ENCODE peak calls at places on chromosomes 11 and 22, in ten cellular contexts. Q, B, Y, R, F, Z, W, N, T and C are unnamed samples.
A peak's percentile ranks its signal among the peaks of the same experiment; 100 is the strongest.

GRCh38 chr11:121649798-121650197 is 197.0 kb upstream of the SORL1-AS1 start:
- DNase-seq in T (no peak), Q (no peak), Z (no peak), W (no peak), B (no peak), N (no peak), Y (peak; percentile 50), R (no peak), F (no peak), C (no peak)

GRCh38 chr11:45794169-45794568 is 10.8 kb upstream of the SLC35C1 start:
- DNase-seq in Y (peak; percentile 40), N (no peak), B (no peak), R (no peak), W (no peak), T (no peak), Q (no peak), Z (no peak), F (no peak), C (no peak)

GRCh38 chr11:7691759-7692334 is 14.4 kb downstream of the OVCH2 start:
- DNase-seq in B (no peak), Z (no peak), F (no peak), N (no peak), W (peak; percentile 56), T (no peak), R (no peak), Y (no peak), Q (no peak), C (no peak)

GRCh38 chr11:118841469-118842222 is 42.0 kb upstream of the CXCR5 start:
- DNase-seq in F (no peak), B (no peak), N (no peak), W (no peak), T (no peak), Y (no peak), Q (no peak), Z (peak; percentile 36), R (peak; percentile 17), C (no peak)

GRCh38 chr11:83464181-83464580 is 178.0 kb upstream of the CCDC90B start:
- DNase-seq in W (no peak), B (no peak), R (no peak), T (no peak), N (peak; percentile 89), F (no peak), Q (no peak), Z (no peak), Y (peak; percentile 78), C (no peak)

GRCh38 chr11:19367051-19367709 is 126.4 kb upstream of the E2F8 start:
- DNase-seq in B (no peak), Z (no peak), F (no peak), Y (no peak), T (no peak), N (no peak), R (no peak), Q (no peak), W (no peak), C (no peak)

GRCh38 chr11:73856001-73856663 is 20.5 kb downstream of the COA4 start:
- DNase-seq in W (no peak), Z (no peak), Q (no peak), Y (peak; percentile 74), F (peak; percentile 76), N (no peak), R (no peak), T (no peak), B (no peak), C (peak; percentile 85)

GRCh38 chr11:94588366-94588952 is 21.3 kb downstream of the PIWIL4 start:
- DNase-seq in T (no peak), Z (no peak), N (no peak), R (no peak), Y (peak; percentile 69), W (no peak), B (no peak), Q (peak; percentile 13), F (no peak), C (no peak)

GRCh38 chr11:44178381-44178780 is 82.9 kb downstream of the EXT2 start:
- DNase-seq in F (no peak), W (peak; percentile 49), Q (peak; percentile 34), R (no peak), N (no peak), T (no peak), Z (no peak), B (no peak), Y (peak; percentile 14), C (no peak)

GRCh38 chr11:80477178-80477577 is 1036.3 kb upstream of the TENM4 start:
- DNase-seq in F (no peak), Y (no peak), N (no peak), Q (no peak), B (no peak), Z (no peak), W (no peak), R (no peak), T (no peak), C (no peak)

GRCh38 chr11:72409458-72409857 is 24.9 kb downstream of the CLPB start:
- DNase-seq in R (no peak), F (no peak), Y (no peak), Z (no peak), B (no peak), T (no peak), Q (no peak), N (no peak), W (no peak), C (no peak)

GRCh38 chr11:1163911-1164735 is 6.4 kb downstream of the MUC5AC start:
- DNase-seq in Z (no peak), N (no peak), T (no peak), W (no peak), R (no peak), Q (no peak), B (no peak), F (no peak), Y (no peak), C (no peak)

GRCh38 chr11:74004694-74005615 is 3.9 kb downstream of the UCP3 start:
- DNase-seq in Z (peak; percentile 81), Y (no peak), F (no peak), W (no peak), T (no peak), B (no peak), Q (no peak), R (peak; percentile 59), N (no peak), C (no peak)

GRCh38 chr11:4095509-4096230 is 1.1 kb downstream of the RRM1 start:
- DNase-seq in Y (peak; percentile 70), T (peak; percentile 18), Z (no peak), F (no peak), R (no peak), W (peak; percentile 63), B (no peak), Q (peak; percentile 28), N (no peak), C (no peak)

GRCh38 chr11:68379216-68379615 is 66.8 kb downstream of the LRP5 start:
- DNase-seq in B (no peak), N (no peak), T (no peak), R (no peak), Y (no peak), W (peak; percentile 25), Z (no peak), F (no peak), Q (no peak), C (no peak)

GRCh38 chr11:83628622-83629347 is 342.6 kb upstream of the CCDC90B start:
- DNase-seq in B (no peak), Q (no peak), Y (peak; percentile 95), R (no peak), T (no peak), N (peak; percentile 58), Z (no peak), W (no peak), F (no peak), C (no peak)

GRCh38 chr11:45563801-45564200 is 101.6 kb downstream of the CHST1 start:
- DNase-seq in F (no peak), Q (no peak), W (peak; percentile 79), B (no peak), R (no peak), Y (no peak), Z (no peak), T (no peak), N (no peak), C (no peak)

GRCh38 chr22:39622881-39623367 is 52.4 kb downstream of the CACNA1I start:
- DNase-seq in R (peak; percentile 81), F (peak; percentile 17), Z (peak; percentile 73), N (no peak), Q (peak; percentile 63), Y (no peak), B (no peak), W (peak; percentile 58), T (no peak), C (no peak)

GRCh38 chr11:7417328-7417727 is 68.0 kb upstream of the OLFML1 start:
- DNase-seq in N (no peak), T (no peak), W (no peak), Q (no peak), R (no peak), Z (no peak), F (no peak), Y (no peak), B (no peak), C (no peak)

GRCh38 chr11:130523609-130524008 is 75.2 kb downstream of the ADAMTS15 start:
- DNase-seq in N (no peak), Q (no peak), R (no peak), Z (no peak), Y (no peak), B (no peak), T (no peak), W (peak; percentile 68), F (no peak), C (no peak)

GRCh38 chr11:27171391-27171790 is 130.8 kb downstream of the BBOX1 start:
- DNase-seq in F (no peak), R (no peak), Q (peak; percentile 40), T (no peak), W (no peak), Z (no peak), B (no peak), N (no peak), Y (no peak), C (no peak)

GRCh38 chr11:10162222-10162621 is 131.8 kb downstream of the SBF2 start:
- DNase-seq in F (no peak), B (no peak), R (no peak), Z (no peak), N (no peak), T (no peak), Q (no peak), W (no peak), Y (no peak), C (no peak)

GRCh38 chr11:10294289-10294953 is 402 bp upstream of the SBF2 start:
- DNase-seq in Z (no peak), B (no peak), W (peak; percentile 83), Y (peak; percentile 78), T (peak; percentile 44), F (no peak), R (peak; percentile 55), Q (peak; percentile 70), N (peak; percentile 47), C (no peak)

GRCh38 chr22:30968015-30968923 is at the start of gene MORC2:
- DNase-seq in F (peak; percentile 68), Q (peak; percentile 79), Z (no peak), W (peak; percentile 68), N (peak; percentile 49), Y (no peak), T (peak; percentile 27), R (peak; percentile 71), B (peak; percentile 4), C (no peak)

GRCh38 chr11:36408476-36409136 is 101.5 kb downstream of the TRAF6 start:
- DNase-seq in T (no peak), Q (no peak), Y (no peak), N (no peak), R (no peak), F (no peak), W (peak; percentile 22), Z (no peak), B (no peak), C (no peak)

GRCh38 chr11:10388096-10388495 is 67.0 kb upstream of the AMPD3 start:
- DNase-seq in Y (no peak), Q (peak; percentile 30), Z (no peak), W (no peak), F (no peak), B (no peak), N (no peak), R (no peak), T (no peak), C (no peak)

GRCh38 chr11:79329561-79329960 is 111.3 kb downstream of the TENM4 start:
- DNase-seq in F (no peak), T (no peak), Q (no peak), W (no peak), N (no peak), Y (no peak), R (no peak), Z (no peak), B (no peak), C (no peak)

GRCh38 chr11:86589856-86590589 is 82.4 kb downstream of the ME3 start:
- DNase-seq in B (no peak), R (no peak), T (no peak), Z (no peak), N (no peak), Y (no peak), Q (no peak), F (no peak), W (no peak), C (no peak)